ENCODE peak calls at places on chromosome 2, in eight cellular contexts. A, V, H, Y, K, L, G and W are unnamed samples.
A peak's percentile ranks its signal among the peaks of the same experiment; 100 is the strongest.

GRCh38 chr2:170651603-170652002 is 63.5 kb upstream of the SP5 start:
- DNase-seq in A (no peak), V (no peak), H (no peak), Y (no peak), K (no peak), L (no peak), G (no peak), W (no peak)

GRCh38 chr2:233818639-233819621 is 35.4 kb downstream of the HJURP start:
- DNase-seq in A (no peak), V (no peak), H (no peak), Y (no peak), K (no peak), L (no peak), G (no peak), W (no peak)

GRCh38 chr2:134458454-134458853 is 204.6 kb downstream of the MGAT5 start:
- DNase-seq in A (no peak), V (no peak), H (no peak), Y (no peak), K (no peak), L (no peak), G (no peak), W (no peak)

GRCh38 chr2:233062447-233062842 is 2.3 kb downstream of the INPP5D start:
- DNase-seq in A (no peak), V (no peak), H (no peak), Y (no peak), K (no peak), L (no peak), G (no peak), W (no peak)

GRCh38 chr2:74834806-74835755 is 1.2 kb downstream of the HK2 start:
- DNase-seq in A (peak; percentile 67), V (peak; percentile 87), H (peak; percentile 74), Y (no peak), K (peak; percentile 82), L (peak; percentile 66), G (peak; percentile 97), W (peak; percentile 95)

GRCh38 chr2:168678153-168678853 is 124.1 kb upstream of the NOSTRIN start:
- DNase-seq in A (no peak), V (no peak), H (no peak), Y (no peak), K (no peak), L (peak; percentile 37), G (peak; percentile 29), W (peak; percentile 66)

GRCh38 chr2:119910566-119910965 is 102.3 kb upstream of the EPB41L5 start:
- DNase-seq in A (no peak), V (no peak), H (no peak), Y (no peak), K (no peak), L (no peak), G (no peak), W (no peak)

GRCh38 chr2:150495993-150496627 is 8.6 kb upstream of the RND3 start:
- DNase-seq in A (peak; percentile 96), V (no peak), H (no peak), Y (no peak), K (no peak), L (peak; percentile 96), G (no peak), W (no peak)

GRCh38 chr2:29187926-29188325 is 72.7 kb downstream of the CLIP4 start:
- DNase-seq in A (peak; percentile 76), V (no peak), H (no peak), Y (no peak), K (no peak), L (no peak), G (no peak), W (no peak)

DNA sequence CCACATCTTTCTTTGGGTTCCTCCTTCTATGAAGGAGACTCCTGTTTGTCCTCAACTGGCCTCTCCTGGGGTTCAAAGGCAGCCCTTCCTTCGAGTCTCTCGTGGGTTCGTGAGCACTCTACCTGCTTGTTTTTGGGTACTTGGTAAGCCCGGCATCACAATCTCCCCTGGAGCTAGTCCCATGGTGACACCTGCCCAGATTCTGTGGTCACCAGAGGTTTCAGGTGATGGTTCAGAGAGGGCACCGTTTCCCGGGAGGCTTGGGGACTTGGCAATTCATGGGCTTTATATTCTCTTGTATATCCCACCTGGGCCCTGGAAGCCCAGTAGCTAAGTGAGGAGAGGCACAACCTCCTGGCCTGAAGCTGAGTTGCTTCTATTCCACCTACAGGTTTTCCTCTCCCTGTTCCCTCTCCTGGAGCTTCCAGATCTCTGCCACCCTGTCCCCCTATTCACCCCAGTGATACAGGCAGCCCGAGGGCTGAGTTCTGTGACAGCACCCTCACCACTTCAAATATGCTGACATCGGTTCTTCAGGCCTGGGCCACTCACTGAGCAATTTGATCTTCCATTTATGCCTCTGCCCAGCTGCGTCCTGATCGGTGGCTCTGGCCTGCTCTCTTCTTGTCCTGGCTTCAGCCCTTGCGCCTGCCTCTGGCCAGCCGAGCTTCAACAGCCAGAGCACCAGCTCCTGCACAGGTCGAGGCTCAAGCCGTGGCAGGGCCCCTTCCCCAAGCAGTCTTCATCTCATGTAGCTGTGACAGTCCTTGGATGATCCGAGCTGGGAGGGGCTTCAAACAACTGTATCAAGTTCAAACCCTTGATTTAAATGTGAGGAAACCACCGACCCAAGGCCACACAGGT is 91.5 kb downstream of the MSH2 start:
- DNase-seq in A (no peak), V (no peak), H (no peak), Y (no peak), K (no peak), L (no peak), G (no peak), W (no peak)
- TF ChIP-seq EZH2phosphoT487 in A (no peak), V (no peak), H (no peak), Y (no peak), K (no peak), L (no peak), G (no peak), W (no peak)

GRCh38 chr2:18518116-18519111 is 42.0 kb downstream of the RDH14 start:
- DNase-seq in A (peak; percentile 64), V (no peak), H (no peak), Y (no peak), K (no peak), L (peak; percentile 77), G (no peak), W (no peak)
- H3K27ac ChIP-seq in A (no peak overlapping the region), V (peak overlapping the region; percentile 76), H (no peak overlapping the region), Y (no peak overlapping the region), K (no peak overlapping the region), L (peak overlapping the region; percentile 47), G (no peak overlapping the region), W (no peak overlapping the region)

GRCh38 chr2:96914332-96914731 is 44.5 kb upstream of the SEMA4C start:
- DNase-seq in A (peak; percentile 82), V (no peak), H (no peak), Y (no peak), K (no peak), L (peak; percentile 45), G (no peak), W (no peak)

GRCh38 chr2:96912356-96913116 is 42.7 kb upstream of the SEMA4C start:
- DNase-seq in A (no peak), V (no peak), H (no peak), Y (no peak), K (no peak), L (no peak), G (no peak), W (no peak)

GRCh38 chr2:96916156-96917007 is 46.5 kb upstream of the SEMA4C start:
- DNase-seq in A (no peak), V (no peak), H (no peak), Y (no peak), K (no peak), L (no peak), G (no peak), W (no peak)

GRCh38 chr2:96913398-96914202 is 43.7 kb upstream of the SEMA4C start:
- DNase-seq in A (no peak), V (no peak), H (no peak), Y (no peak), K (no peak), L (no peak), G (no peak), W (no peak)

DNA sequence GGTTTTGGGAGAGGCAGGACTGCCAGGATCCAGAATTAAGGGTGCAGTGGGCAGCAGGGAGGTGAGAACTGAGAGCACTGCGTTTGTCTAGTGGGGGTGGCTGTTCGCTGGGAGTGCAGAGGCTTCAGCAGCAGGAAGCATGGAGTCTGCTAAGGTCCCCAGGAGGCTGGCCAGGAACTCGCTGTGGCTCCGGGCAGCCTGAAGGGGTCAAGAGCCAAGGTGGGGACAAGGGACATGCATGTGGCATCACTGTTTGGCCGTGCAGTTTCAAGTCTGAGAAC is 43.2 kb upstream of the SEMA4C start:
- DNase-seq in A (no peak), V (no peak), H (no peak), Y (no peak), K (no peak), L (no peak), G (no peak), W (no peak)
- H2AFZ ChIP-seq in A (no peak overlapping the region), V (no peak overlapping the region), H (no peak overlapping the region), Y (no peak overlapping the region), K (no peak overlapping the region), L (no peak overlapping the region), G (no peak overlapping the region), W (peak overlapping the region; percentile 26)

DNA sequence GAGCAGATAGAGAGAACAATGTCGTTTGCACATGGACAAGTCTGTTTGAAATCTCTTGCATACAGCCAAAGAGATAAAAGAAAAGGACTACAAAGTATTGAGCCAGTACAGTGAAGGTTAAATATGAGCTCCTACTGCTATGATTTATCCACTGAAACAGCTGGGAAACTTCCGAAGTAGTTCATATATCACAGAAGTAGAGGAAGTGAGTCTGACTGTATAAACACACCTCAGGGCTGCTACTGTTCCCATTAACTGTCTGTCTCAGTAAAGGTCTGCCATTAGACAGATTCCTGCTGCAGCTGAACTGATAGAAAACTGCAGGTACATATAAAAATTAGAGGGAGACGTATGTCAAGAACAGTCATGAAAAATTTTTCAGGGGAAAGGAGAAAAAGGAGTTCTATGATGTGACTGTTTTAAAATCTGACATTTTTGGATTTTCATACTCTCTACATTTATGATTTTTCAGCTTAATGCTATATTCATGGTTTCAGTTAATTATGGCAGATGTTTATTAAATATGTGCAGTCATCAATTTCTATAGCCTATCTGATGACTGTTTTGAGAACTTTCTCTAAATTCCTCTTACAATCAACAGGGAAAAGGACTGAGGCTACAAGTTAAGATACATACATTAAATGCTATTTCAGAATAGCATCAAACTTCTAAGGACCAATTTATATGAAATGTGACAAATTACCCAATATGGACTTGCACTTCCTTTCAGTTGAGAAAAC is 364.7 kb downstream of the ERBB4 start:
- DNase-seq in A (no peak), V (no peak), H (no peak), Y (no peak), K (no peak), L (peak; percentile 54), G (no peak), W (no peak)
- TF ChIP-seq EZH2phosphoT487 in A (no peak), V (no peak), H (no peak), Y (no peak), K (no peak), L (no peak), G (no peak), W (no peak)

GRCh38 chr2:201404699-201405275 is 46.5 kb downstream of the TRAK2 start:
- DNase-seq in A (no peak), V (no peak), H (no peak), Y (no peak), K (no peak), L (no peak), G (peak; percentile 8), W (no peak)
- H3K27ac ChIP-seq in A (no peak overlapping the region), V (no peak overlapping the region), H (no peak overlapping the region), Y (no peak overlapping the region), K (no peak overlapping the region), L (no peak overlapping the region), G (no peak overlapping the region), W (no peak overlapping the region)